ENCODE peak calls at places on chromosomes 4 and X, in eight cellular contexts. C is nephron progenitor cell; Z is brain microvascular endothelial cell; T is stimulated activated naive CD4-positive, alpha-beta T cell; E is AG08395; L is cerebellar cortex; W is sigmoid colon; S is astrocyte of the spinal cord. J is an unnamed sample.

GRCh38 chr4:128823025-128823661 is 13.6 kb downstream of the JADE1 start:
- DNase-seq in C (no peak), Z (peak; percentile 41), T (no peak), E (peak; percentile 90), L (no peak), W (no peak), S (peak; percentile 87), J (no peak)

GRCh38 chr4:4338632-4339031 is 48.3 kb upstream of the NSG1 start:
- DNase-seq in C (no peak), Z (no peak), T (no peak), E (no peak), L (no peak), W (no peak), S (no peak), J (no peak)

GRCh38 chr4:25253072-25253447 is 19.2 kb downstream of the PI4K2B start:
- DNase-seq in C (no peak), Z (no peak), T (no peak), E (no peak), L (peak; percentile 5), W (no peak), S (peak; percentile 17), J (no peak)

GRCh38 chr4:37675587-37676290 is 10.4 kb downstream of the RELL1 start:
- DNase-seq in C (no peak), Z (no peak), T (no peak), E (no peak), L (no peak), W (no peak), S (no peak), J (no peak)

GRCh38 chr4:5404073-5404472 is 304.3 kb downstream of the EVC2 start:
- DNase-seq in C (no peak), Z (no peak), T (no peak), E (no peak), L (no peak), W (peak; percentile 27), S (no peak), J (no peak)

GRCh38 chr4:45692131-45692530 is 431.7 kb downstream of the GABRG1 start:
- DNase-seq in C (no peak), Z (no peak), T (no peak), E (no peak), L (no peak), W (no peak), S (no peak), J (no peak)

GRCh38 chrX:24575496-24575895 is 71.7 kb downstream of the PCYT1B start:
- DNase-seq in C (no peak), Z (no peak), T (no peak), E (no peak), L (no peak), W (no peak), S (no peak), J (no peak)

GRCh38 chrX:42384956-42385355 is 393.0 kb downstream of the PPP1R2C start:
- DNase-seq in C (no peak), Z (no peak), T (no peak), E (no peak), L (no peak), W (no peak), S (no peak), J (no peak)

GRCh38 chr4:40525811-40526598 is 103.7 kb downstream of the RBM47 start:
- DNase-seq in C (no peak), Z (peak; percentile 57), T (no peak), E (peak; percentile 87), L (no peak), W (no peak), S (peak; percentile 82), J (no peak)

GRCh38 chr4:81631958-81632439 is 160.3 kb upstream of the RASGEF1B start:
- DNase-seq in C (peak; percentile 7), Z (peak; percentile 83), T (no peak), E (peak; percentile 68), L (no peak), W (no peak), S (peak; percentile 67), J (no peak)

GRCh38 chr4:52606040-52606439 is 53.1 kb downstream of the USP46 start:
- DNase-seq in C (no peak), Z (no peak), T (no peak), E (no peak), L (no peak), W (no peak), S (no peak), J (no peak)

GRCh38 chrX:10444204-10444603 is 176.2 kb downstream of the MID1 start:
- DNase-seq in C (no peak), Z (no peak), T (no peak), E (no peak), L (no peak), W (no peak), S (no peak), J (no peak)

GRCh38 chrX:12958059-12958458 is 16.9 kb upstream of the TMSB4X start:
- DNase-seq in C (no peak), Z (no peak), T (no peak), E (no peak), L (no peak), W (no peak), S (no peak), J (no peak)

GRCh38 chrX:104921606-104922205 is 298.8 kb downstream of the TEX13A start:
- DNase-seq in C (peak; percentile 5), Z (no peak), T (no peak), E (no peak), L (no peak), W (peak; percentile 57), S (no peak), J (peak; percentile 3)

GRCh38 chrX:136781180-136781797 is 557 bp upstream of the ARHGEF6 start:
- DNase-seq in C (no peak), Z (peak; percentile 3), T (no peak), E (peak; percentile 30), L (peak; percentile 45), W (no peak), S (no peak), J (no peak)

GRCh38 chr4:6688879-6689505 is 4.7 kb upstream of the S100P start:
- DNase-seq in C (no peak), Z (peak; percentile 96), T (no peak), E (peak; percentile 95), L (no peak), W (no peak), S (peak; percentile 96), J (no peak)

GRCh38 chrX:38806875-38807601 is 5.8 kb downstream of the MID1IP1 start:
- DNase-seq in C (no peak), Z (no peak), T (no peak), E (no peak), L (no peak), W (no peak), S (no peak), J (no peak)

GRCh38 chr4:8168832-8169598 is 10.4 kb upstream of the ABLIM2 start:
- DNase-seq in C (no peak), Z (no peak), T (no peak), E (no peak), L (no peak), W (no peak), S (no peak), J (no peak)

GRCh38 chr4:88823058-88823919 is 125.7 kb upstream of the NAP1L5 start:
- DNase-seq in C (peak; percentile 80), Z (peak; percentile 97), T (peak; percentile 66), E (peak; percentile 85), L (peak; percentile 92), W (peak; percentile 97), S (peak; percentile 98), J (peak; percentile 31)

GRCh38 chr4:79576480-79576803 is 168.4 kb upstream of the GK2 start:
- DNase-seq in C (peak; percentile 12), Z (peak; percentile 22), T (peak; percentile 0), E (peak; percentile 28), L (peak; percentile 54), W (no peak), S (peak; percentile 44), J (peak; percentile 67)

GRCh38 chrX:38312436-38312835 is 14.9 kb downstream of the RPGR start:
- DNase-seq in C (no peak), Z (peak; percentile 80), T (no peak), E (peak; percentile 60), L (no peak), W (no peak), S (peak; percentile 74), J (no peak)

GRCh38 chr4:27357283-27357682 is 496.6 kb downstream of the STIM2 start:
- DNase-seq in C (no peak), Z (no peak), T (no peak), E (peak; percentile 28), L (peak; percentile 8), W (no peak), S (peak; percentile 50), J (peak; percentile 29)

GRCh38 chr4:7747062-7747385 is 192.6 kb downstream of the AFAP1 start:
- DNase-seq in C (no peak), Z (no peak), T (no peak), E (no peak), L (no peak), W (no peak), S (no peak), J (no peak)

GRCh38 chr4:30719363-30720020 is 677 bp upstream of the PCDH7 start:
- DNase-seq in C (peak; percentile 62), Z (peak; percentile 35), T (no peak), E (peak; percentile 37), L (no peak), W (peak; percentile 86), S (peak; percentile 66), J (peak; percentile 69)

GRCh38 chr4:3385719-3386440 is 55.9 kb upstream of the HGFAC start:
- DNase-seq in C (no peak), Z (no peak), T (no peak), E (no peak), L (no peak), W (peak; percentile 48), S (no peak), J (peak; percentile 22)

GRCh38 chr4:156442961-156443360 is 489.3 kb upstream of the CTSO start:
- DNase-seq in C (no peak), Z (no peak), T (no peak), E (no peak), L (no peak), W (no peak), S (no peak), J (no peak)

GRCh38 chr4:138199568-138200235 is 42.4 kb downstream of the SLC7A11 start:
- DNase-seq in C (no peak), Z (no peak), T (no peak), E (no peak), L (no peak), W (no peak), S (peak; percentile 33), J (peak; percentile 13)

GRCh38 chrX:120677017-120677652 is 47.3 kb upstream of the C1GALT1C1 start:
- DNase-seq in C (no peak), Z (no peak), T (no peak), E (no peak), L (no peak), W (no peak), S (no peak), J (no peak)

GRCh38 chrX:81259008-81259713 is 57.3 kb downstream of the SH3BGRL start:
- DNase-seq in C (no peak), Z (peak; percentile 18), T (no peak), E (no peak), L (no peak), W (no peak), S (peak; percentile 66), J (no peak)

GRCh38 chr4:52051615-52052474 is 741 bp downstream of the SPATA18 start:
- DNase-seq in C (peak; percentile 70), Z (peak; percentile 89), T (no peak), E (peak; percentile 94), L (peak; percentile 44), W (peak; percentile 80), S (peak; percentile 91), J (peak; percentile 71)

GRCh38 chr4:127586922-127587571 is 45.7 kb upstream of the INTU start:
- DNase-seq in C (peak; percentile 25), Z (peak; percentile 56), T (no peak), E (peak; percentile 13), L (peak; percentile 16), W (no peak), S (peak; percentile 36), J (peak; percentile 61)

GRCh38 chr4:78818530-78818929 is 42.4 kb downstream of the BMP2K start:
- DNase-seq in C (no peak), Z (no peak), T (no peak), E (no peak), L (no peak), W (no peak), S (no peak), J (no peak)

GRCh38 chrX:139826065-139827044 is 106.5 kb downstream of the ATP11C start:
- DNase-seq in C (no peak), Z (peak; percentile 46), T (no peak), E (peak; percentile 50), L (peak; percentile 27), W (no peak), S (peak; percentile 64), J (no peak)

GRCh38 chr4:110815950-110816349 is 193.1 kb upstream of the PITX2 start:
- DNase-seq in C (no peak), Z (no peak), T (no peak), E (no peak), L (no peak), W (no peak), S (no peak), J (no peak)